ENCODE peak calls at places on chromosomes 1 and 21, in ten cellular contexts. Q is stimulated activated CD8-positive, alpha-beta memory T cell treated with anti-CD3 and anti-CD28 coated beads, Interleukin-4, amount 100 ng/mL, for 1 hour; E is C1 segment of cervical spinal cord; R is brain microvascular endothelial cell; A is LoVo; I is heart left ventricle; J is AG08395; S is transverse colon; F is adipocyte; X is activated CD4-positive, CD25-positive, alpha-beta regulatory T cell treated with anti-CD3 and anti-CD28 coated beads, Interleukin-2, amount 50 U/mL, for 16 hours. T is an unnamed sample.

GRCh38 chr21:36097427-36098230 is 27.8 kb downstream of the CBR1 start:
- DNase-seq in Q (no peak), E (no peak), R (peak; percentile 32), A (no peak), I (no peak), J (no peak), S (no peak), F (peak; percentile 49), X (no peak), T (no peak)

GRCh38 chr1:43529206-43529731 is 1.4 kb upstream of the PTPRF start:
- DNase-seq in Q (peak; percentile 66), E (peak; percentile 67), R (peak; percentile 87), A (peak; percentile 85), I (peak; percentile 74), J (peak; percentile 89), S (peak; percentile 89), F (peak; percentile 96), X (peak; percentile 73), T (peak; percentile 79)

GRCh38 chr1:32336963-32337675 is 1.1 kb upstream of the MARCKSL1 start:
- DNase-seq in Q (no peak), E (no peak), R (no peak), A (no peak), I (peak; percentile 61), J (peak; percentile 25), S (peak; percentile 57), F (no peak), X (no peak), T (peak; percentile 54)

GRCh38 chr1:22808846-22809501 is 98.3 kb downstream of the EPHB2 start:
- DNase-seq in Q (no peak), E (peak; percentile 37), R (peak; percentile 72), A (no peak), I (peak; percentile 42), J (peak; percentile 93), S (no peak), F (peak; percentile 59), X (no peak), T (peak; percentile 88)

GRCh38 chr1:2130156-2130555 is 64.4 kb downstream of the FAAP20 start:
- DNase-seq in Q (no peak), E (no peak), R (no peak), A (no peak), I (no peak), J (no peak), S (no peak), F (no peak), X (no peak), T (no peak)

GRCh38 chr1:2480986-2481364 is 4.9 kb downstream of the PLCH2 start:
- DNase-seq in Q (no peak), E (no peak), R (no peak), A (no peak), I (no peak), J (no peak), S (no peak), F (no peak), X (no peak), T (no peak)

GRCh38 chr1:26417111-26417510 is 6.5 kb downstream of the LIN28A start:
- DNase-seq in Q (peak; percentile 77), E (peak; percentile 13), R (peak; percentile 63), A (peak; percentile 79), I (peak; percentile 65), J (peak; percentile 74), S (peak; percentile 83), F (peak; percentile 87), X (peak; percentile 72), T (peak; percentile 43)

GRCh38 chr21:37530901-37531351 is 164.4 kb downstream of the DYRK1A start:
- DNase-seq in Q (no peak), E (no peak), R (no peak), A (no peak), I (no peak), J (no peak), S (no peak), F (no peak), X (no peak), T (no peak)

GRCh38 chr1:40257313-40257687 is 736 bp upstream of the ZMPSTE24 start:
- DNase-seq in Q (no peak), E (no peak), R (no peak), A (no peak), I (no peak), J (no peak), S (no peak), F (no peak), X (peak; percentile 6), T (no peak)

GRCh38 chr1:29749546-29749945 is 513.2 kb downstream of the PTPRU start:
- DNase-seq in Q (no peak), E (no peak), R (no peak), A (no peak), I (no peak), J (no peak), S (no peak), F (no peak), X (no peak), T (no peak)

T was measured in globus pallidus.